ENCODE peak calls at places on chromosomes 1 and 21, in seven cellular contexts. T is iPS DF 19.7, X is Caki2, L is HTR-8/SVneo, Z is mucosa of descending colon, W is WTC11, Q is HuH-7.5. F is an unnamed sample.

GRCh38 chr1:44811714-44812151 is 3.4 kb downstream of the BTBD19 start:
- DNase-seq in T (no peak), X (no peak), L (no peak), Z (peak; percentile 35), W (no peak), Q (no peak), F (no peak)

GRCh38 chr1:84836145-84836544 is 56.9 kb downstream of the LPAR3 start:
- DNase-seq in T (no peak), X (no peak), L (no peak), Z (no peak), W (no peak), Q (no peak), F (no peak)

GRCh38 chr1:22971161-22972062 is 1.3 kb downstream of the LACTBL1 start:
- DNase-seq in T (no peak), X (no peak), L (no peak), Z (no peak), W (no peak), Q (no peak), F (no peak)

GRCh38 chr21:31338892-31339368 is 5.1 kb downstream of the TIAM1 start:
- DNase-seq in T (no peak), X (no peak), L (no peak), Z (no peak), W (no peak), Q (no peak), F (no peak)

GRCh38 chr1:50796277-50796676 is 163.8 kb downstream of the FAF1 start:
- DNase-seq in T (no peak), X (no peak), L (no peak), Z (no peak), W (no peak), Q (no peak), F (no peak)

GRCh38 chr1:19610282-19610978 is 33.7 kb upstream of the NBL1 start:
- DNase-seq in T (no peak), X (no peak), L (no peak), Z (no peak), W (no peak), Q (no peak), F (no peak)

GRCh38 chr1:212503714-212504113 is 71.0 kb downstream of the NENF start:
- DNase-seq in T (no peak), X (peak; percentile 55), L (no peak), Z (no peak), W (no peak), Q (no peak), F (no peak)

GRCh38 chr1:44048816-44049215 is 17.6 kb upstream of the SLC6A9 start:
- DNase-seq in T (no peak), X (no peak), L (no peak), Z (no peak), W (no peak), Q (no peak), F (no peak)

GRCh38 chr1:230091473-230092231 is 24.6 kb downstream of the GALNT2 start:
- DNase-seq in T (no peak), X (no peak), L (no peak), Z (no peak), W (no peak), Q (no peak), F (no peak)

GRCh38 chr1:37157634-37158033 is 123.3 kb upstream of the GRIK3 start:
- DNase-seq in T (no peak), X (no peak), L (no peak), Z (no peak), W (no peak), Q (no peak), F (no peak)

GRCh38 chr1:27150641-27151040 is 4.3 kb downstream of the SLC9A1 start:
- DNase-seq in T (no peak), X (no peak), L (no peak), Z (no peak), W (no peak), Q (no peak), F (no peak)

F was measured in H9.